ENCODE peak calls at places on chromosomes 11 and 22, in seven cellular contexts. H, C, S, Y, G, J and T are unnamed samples.

GRCh38 chr11:69357458-69358397 is 63.8 kb downstream of the MYEOV start:
- DNase-seq in C (no peak), Y (no peak), G (no peak), H (no peak), S (peak), J (no peak), T (no peak)

GRCh38 chr11:8826901-8827560 is 84.0 kb upstream of the AKIP1 start:
- DNase-seq in Y (no peak), G (no peak), J (no peak), H (no peak), S (peak), C (no peak), T (no peak)

GRCh38 chr11:9095421-9095820 is 4.0 kb upstream of the SCUBE2 start:
- DNase-seq in C (no peak), S (no peak), J (no peak), H (no peak), Y (no peak), G (no peak), T (no peak)

GRCh38 chr11:68296344-68297051 is 15.9 kb upstream of the LRP5 start:
- DNase-seq in H (no peak), C (no peak), J (no peak), G (no peak), Y (no peak), S (no peak), T (no peak)

GRCh38 chr22:39684702-39685281 is 114.2 kb downstream of the CACNA1I start:
- DNase-seq in J (no peak), Y (no peak), G (no peak), H (no peak), C (no peak), S (no peak), T (no peak)

GRCh38 chr22:29259253-29259899 is 8.4 kb downstream of the RHBDD3 start:
- DNase-seq in H (no peak), S (no peak), Y (no peak), G (no peak), C (no peak), J (no peak), T (no peak)

GRCh38 chr11:96049426-96049825 is 125.5 kb upstream of the MTMR2 start:
- DNase-seq in S (no peak), C (no peak), Y (no peak), J (no peak), G (no peak), H (no peak), T (no peak)

GRCh38 chr11:16979708-16980622 is 34.2 kb downstream of the PLEKHA7 start:
- DNase-seq in C (no peak), S (no peak), Y (no peak), G (no peak), J (no peak), H (no peak), T (no peak)

GRCh38 chr11:105447936-105448702 is 161.8 kb upstream of the GRIA4 start:
- DNase-seq in Y (no peak), H (no peak), J (no peak), G (no peak), S (no peak), C (no peak), T (no peak)

GRCh38 chr22:36562261-36562835 is 33.4 kb upstream of the EIF3D start:
- DNase-seq in Y (no peak), S (no peak), J (peak), C (no peak), H (no peak), G (no peak), T (no peak)

GRCh38 chr22:17781319-17782031 is 7.2 kb upstream of the BID start:
- DNase-seq in H (no peak), C (peak), S (no peak), G (no peak), J (peak), Y (peak), T (peak)

GRCh38 chr11:60077216-60077817 is 11.1 kb upstream of the MS4A2 start:
- DNase-seq in C (no peak), J (no peak), H (no peak), G (no peak), Y (no peak), S (no peak), T (no peak)

GRCh38 chr11:34256150-34256549 is 101.7 kb downstream of the ABTB2 start:
- DNase-seq in G (no peak), H (no peak), Y (no peak), C (no peak), S (no peak), J (no peak), T (no peak)

GRCh38 chr22:37077802-37078448 is 26.4 kb downstream of the KCTD17 start:
- DNase-seq in Y (peak), C (peak), J (peak), H (no peak), G (peak), S (no peak), T (peak)

GRCh38 chr22:28111501-28111900 is 192.4 kb upstream of the PITPNB start:
- DNase-seq in J (no peak), C (no peak), Y (no peak), H (no peak), G (no peak), S (no peak), T (no peak)

GRCh38 chr11:128776434-128777284 is 82.8 kb downstream of the FLI1 start:
- DNase-seq in H (no peak), J (peak), C (no peak), S (no peak), G (peak), Y (peak), T (no peak)

GRCh38 chr11:45332486-45332934 is 46.4 kb upstream of the SYT13 start:
- DNase-seq in Y (peak), H (peak), S (no peak), G (peak), C (no peak), J (peak), T (no peak)

GRCh38 chr22:49116486-49116885 is 711.2 kb downstream of the BRD1 start:
- DNase-seq in G (no peak), C (no peak), Y (no peak), S (no peak), H (no peak), J (no peak), T (no peak)

GRCh38 chr11:80916180-80916811 is 1475.5 kb upstream of the TENM4 start:
- DNase-seq in Y (no peak), S (no peak), G (no peak), J (no peak), H (no peak), C (no peak), T (no peak)

GRCh38 chr11:16095756-16096155 is 260.6 kb downstream of the SOX6 start:
- DNase-seq in G (no peak), H (no peak), Y (no peak), J (no peak), C (no peak), S (no peak), T (no peak)

GRCh38 chr22:48192071-48192470 is 1429.6 kb downstream of the TBC1D22A start:
- DNase-seq in S (no peak), G (no peak), C (no peak), Y (no peak), J (no peak), H (no peak), T (no peak)

GRCh38 chr11:44893250-44894216 is 57.1 kb downstream of the TP53I11 start:
- DNase-seq in H (peak), C (no peak), Y (no peak), S (no peak), G (no peak), J (no peak), T (no peak)

GRCh38 chr11:12017865-12018453 is 9.5 kb upstream of the DKK3 start:
- DNase-seq in H (peak), Y (no peak), G (no peak), C (no peak), S (no peak), J (no peak), T (no peak)

GRCh38 chr11:115687934-115688333 is 183.7 kb upstream of the CADM1 start:
- DNase-seq in H (no peak), C (no peak), J (no peak), Y (no peak), G (no peak), S (no peak), T (no peak)

GRCh38 chr22:23817146-23817545 is 21.7 kb downstream of the DERL3 start:
- DNase-seq in C (no peak), J (no peak), H (no peak), Y (no peak), S (no peak), G (no peak), T (no peak)

GRCh38 chr11:64619811-64620285 is 28.8 kb downstream of the SLC22A12 start:
- DNase-seq in J (no peak), H (peak), Y (no peak), G (no peak), C (peak), S (no peak), T (no peak)

GRCh38 chr11:83002047-83002446 is 69.7 kb downstream of the RAB30 start:
- DNase-seq in J (no peak), G (no peak), C (no peak), S (no peak), Y (no peak), H (no peak), T (no peak)

GRCh38 chr11:16776716-16777115 is 38.3 kb downstream of the C11orf58 start:
- DNase-seq in J (no peak), C (no peak), S (peak), G (no peak), H (no peak), Y (no peak), T (peak)

DNA sequence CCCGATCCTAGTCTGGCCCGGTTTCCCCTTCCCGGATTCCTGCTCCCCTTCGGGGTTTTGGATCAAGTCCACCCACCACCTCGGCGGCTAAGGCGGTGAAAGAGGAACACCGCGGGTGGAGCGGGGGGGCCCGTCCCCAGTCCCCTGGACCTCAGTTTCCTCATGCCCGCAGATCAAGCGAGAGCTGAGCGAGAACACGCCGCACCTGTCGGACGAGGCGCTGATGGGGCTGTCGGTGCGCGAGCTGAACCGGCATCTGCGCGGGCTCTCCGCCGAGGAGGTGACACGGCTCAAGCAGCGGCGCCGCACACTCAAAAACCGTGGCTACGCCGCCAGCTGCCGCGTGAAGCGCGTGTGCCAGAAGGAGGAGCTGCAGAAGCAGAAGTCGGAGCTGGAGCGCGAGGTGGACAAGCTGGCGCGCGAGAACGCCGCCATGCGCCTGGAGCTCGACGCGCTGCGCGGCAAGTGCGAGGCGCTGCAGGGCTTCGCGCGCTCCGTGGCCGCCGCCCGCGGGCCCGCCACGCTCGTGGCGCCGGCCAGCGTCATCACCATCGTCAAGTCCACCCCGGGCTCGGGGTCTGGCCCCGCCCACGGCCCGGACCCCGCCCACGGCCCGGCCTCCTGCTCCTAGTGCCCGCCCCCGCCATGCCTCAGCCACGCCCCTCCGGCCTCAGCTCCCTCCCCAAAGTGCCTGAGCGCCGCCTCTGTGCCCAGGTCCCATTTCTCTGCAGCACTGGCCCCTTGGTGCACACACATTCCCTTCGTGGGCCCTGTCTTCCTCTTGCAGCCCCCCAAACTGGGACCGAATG is 12.7 kb downstream of the MAFF start:
- DNase-seq in H (peak), S (peak), G (peak), C (no peak), J (no peak), Y (peak), T (no peak)
- TF ChIP-seq CTCF in H (no peak), S (peak), G (peak), C (no peak), J (no peak), Y (peak), T (peak)

DNA sequence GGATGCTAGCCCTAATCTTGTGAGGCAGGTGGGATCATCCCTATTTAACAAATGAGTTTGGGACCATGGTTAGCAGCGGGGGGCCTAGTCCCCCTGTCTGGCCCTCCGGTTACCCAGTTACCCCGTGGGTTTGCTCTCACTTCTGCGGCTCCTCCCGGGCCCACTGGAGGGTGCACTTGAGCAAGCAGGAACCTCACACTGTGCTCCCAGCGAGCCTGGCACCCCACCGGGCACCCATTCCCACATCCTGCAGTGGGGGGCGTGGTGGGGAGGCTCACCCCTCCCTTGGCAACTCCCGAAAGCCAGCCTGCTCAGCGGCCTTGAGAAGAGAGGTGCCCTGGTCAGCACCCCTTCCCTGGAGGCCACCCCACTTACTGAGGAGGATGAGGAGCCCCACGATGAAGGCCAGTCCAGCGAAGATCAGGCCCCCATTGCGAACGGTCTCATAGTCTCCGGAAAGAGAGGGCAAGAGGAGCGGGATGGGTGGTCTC is 2.5 kb downstream of the FXYD2 start:
- DNase-seq in H (no peak), J (peak), Y (peak), G (peak), S (no peak), C (no peak), T (no peak)
- TF ChIP-seq CTCF in H (peak), J (peak), Y (peak), G (peak), S (peak), C (peak), T (peak)

GRCh38 chr22:41598081-41598480 is 8.4 kb upstream of the PMM1 start:
- DNase-seq in S (no peak), G (no peak), C (no peak), J (no peak), H (no peak), Y (no peak), T (no peak)

GRCh38 chr22:41595703-41596102 is 6.1 kb upstream of the PMM1 start:
- DNase-seq in C (no peak), Y (no peak), H (no peak), G (no peak), S (no peak), J (no peak), T (no peak)

GRCh38 chr22:41598891-41599635 is 9.4 kb upstream of the PMM1 start:
- DNase-seq in C (no peak), G (no peak), H (no peak), S (no peak), J (no peak), Y (no peak), T (no peak)

GRCh38 chr22:41596776-41597634 is 7.4 kb upstream of the PMM1 start:
- DNase-seq in Y (peak), J (peak), G (peak), S (no peak), H (no peak), C (no peak), T (no peak)

DNA sequence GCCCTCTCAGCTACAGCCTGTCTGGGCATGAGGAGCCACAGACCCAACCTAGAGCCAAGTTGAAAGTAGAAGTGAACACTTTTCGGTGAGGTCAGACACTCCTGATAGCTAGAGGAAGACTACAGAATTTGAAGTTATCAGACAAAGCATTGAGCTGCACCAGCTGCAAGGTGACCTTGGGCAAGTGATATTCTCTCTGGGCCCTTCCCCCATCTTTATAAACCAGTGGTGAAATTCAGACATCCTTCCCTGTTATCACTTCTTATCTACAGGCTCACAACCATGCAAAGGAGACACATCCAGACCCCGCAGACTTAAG is 8.0 kb upstream of the PMM1 start:
- DNase-seq in Y (no peak), J (no peak), C (no peak), G (no peak), S (no peak), H (no peak), T (no peak)
- TF ChIP-seq CTCF in Y (no peak), J (no peak), C (no peak), G (no peak), S (no peak), H (no peak), T (no peak)

DNA sequence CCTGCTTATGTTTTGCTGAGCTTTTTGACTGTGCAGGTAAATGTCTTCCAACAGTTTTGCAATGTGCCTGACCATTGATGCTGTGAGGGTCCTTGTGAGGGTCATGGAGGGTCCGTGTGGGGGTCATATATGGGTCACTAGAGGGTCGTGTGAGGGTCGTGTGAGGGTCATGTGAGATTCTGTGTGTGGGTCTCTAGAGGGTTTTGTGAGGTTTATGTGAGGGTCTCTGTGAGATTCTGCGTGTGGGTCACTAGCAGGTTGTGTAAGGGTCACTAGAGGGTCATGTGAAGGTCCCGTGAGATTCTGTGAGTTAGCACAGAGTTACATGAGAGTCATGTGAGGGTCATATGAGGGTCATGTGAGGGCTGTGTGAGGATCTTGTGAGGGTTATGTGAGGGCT is 263.9 kb upstream of the B3GAT1 start:
- DNase-seq in S (peak), G (no peak), H (no peak), C (no peak), J (no peak), Y (no peak), T (no peak)
- TF ChIP-seq CTCF in S (no peak), G (no peak), H (no peak), C (no peak), J (no peak), Y (no peak), T (no peak)

DNA sequence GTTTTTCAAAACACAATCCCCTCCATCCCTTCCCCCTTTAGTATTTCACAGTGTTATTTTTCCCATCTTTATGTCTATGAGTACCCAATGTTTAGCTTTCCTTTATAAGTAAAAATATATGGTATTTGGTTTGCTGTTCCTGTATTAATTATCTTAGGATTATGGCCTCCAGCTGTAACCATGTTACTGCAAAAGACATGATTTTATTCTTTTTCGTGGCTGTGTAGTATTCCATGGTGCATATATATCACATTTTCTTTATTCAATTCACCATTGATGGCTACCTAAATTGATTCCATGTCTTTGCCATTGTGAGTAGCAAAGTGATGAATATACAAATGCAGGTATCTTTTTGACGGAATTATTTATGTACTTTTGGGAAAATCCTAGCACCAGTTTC is 346.4 kb upstream of the CNTN5 start:
- DNase-seq in H (no peak), J (no peak), Y (no peak), S (no peak), G (no peak), C (no peak), T (no peak)
- TF ChIP-seq CTCF in H (no peak), J (no peak), Y (no peak), S (no peak), G (no peak), C (no peak), T (no peak)

GRCh38 chr11:66062408-66062807 is 7.7 kb upstream of the PACS1 start:
- DNase-seq in Y (no peak), J (no peak), H (no peak), G (no peak), S (no peak), C (no peak), T (no peak)
- TF ChIP-seq CTCF in Y (no peak), J (no peak), H (no peak), G (no peak), S (no peak), C (no peak), T (no peak)

DNA sequence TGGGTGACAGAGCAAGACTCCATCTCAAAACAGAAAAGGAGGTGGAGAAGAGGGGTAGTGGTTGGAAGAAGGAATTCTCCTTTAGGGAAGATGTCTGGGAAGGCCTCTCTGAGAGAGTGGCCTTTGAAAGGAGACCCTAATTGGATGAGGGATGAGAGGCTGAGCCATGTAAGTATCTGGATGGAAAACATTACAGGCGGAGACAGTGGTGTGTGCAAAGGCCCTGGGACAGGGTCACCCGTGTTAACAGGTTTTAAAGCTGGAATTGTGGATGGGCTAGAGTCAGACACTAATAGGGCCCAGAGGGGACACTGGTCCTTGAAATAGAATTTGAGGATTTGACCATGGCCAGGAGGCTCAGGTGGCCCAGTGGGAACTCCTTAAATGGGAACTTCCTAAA is 10.4 kb downstream of the SNAP29 start:
- DNase-seq in H (no peak), C (no peak), J (no peak), S (no peak), Y (no peak), G (no peak), T (no peak)
- TF ChIP-seq CTCF in H (no peak), C (no peak), J (no peak), S (no peak), Y (no peak), G (no peak), T (no peak)